ENCODE peak calls at places on chromosomes 12 and 14, in nine cellular contexts. W is H9, L is progenitor cell of endocrine pancreas, Q is HTR-8/SVneo, O is GM04503, M is B cell, X is cardiac fibroblast, F is Daoy, P is LHCN-M2. B is an unnamed sample.

GRCh38 chr12:56029166-56029519 is 8.3 kb downstream of the IKZF4 start:
- DNase-seq in W (no peak), L (no peak), Q (no peak), O (no peak), M (no peak), X (peak; percentile 51), F (no peak), P (peak; percentile 26), B (peak; percentile 70)

GRCh38 chr12:47835831-47836155 is 16.1 kb upstream of the HDAC7 start:
- DNase-seq in W (peak; percentile 25), L (no peak), Q (no peak), O (no peak), M (no peak), X (no peak), F (no peak), P (no peak), B (no peak)

GRCh38 chr14:30849354-30849753 is 25.0 kb upstream of the COCH start:
- DNase-seq in W (no peak), L (no peak), Q (no peak), O (no peak), M (no peak), X (no peak), F (no peak), P (no peak), B (no peak)

GRCh38 chr14:25400607-25401206 is 350.8 kb upstream of the STXBP6 start:
- DNase-seq in W (peak; percentile 42), L (no peak), Q (peak; percentile 8), O (no peak), M (peak; percentile 23), X (peak; percentile 54), F (peak; percentile 20), P (peak; percentile 44), B (no peak)

GRCh38 chr14:30291216-30291615 is 267.7 kb upstream of the G2E3 start:
- DNase-seq in W (no peak), L (no peak), Q (no peak), O (peak; percentile 23), M (no peak), X (peak; percentile 86), F (peak; percentile 63), P (peak; percentile 76), B (peak; percentile 65)

GRCh38 chr14:85483037-85483436 is 46.9 kb upstream of the FLRT2 start:
- DNase-seq in W (no peak), L (no peak), Q (no peak), O (no peak), M (no peak), X (no peak), F (no peak), P (no peak), B (no peak)

GRCh38 chr14:69610859-69611263 is 535 bp upstream of the SUSD6 start:
- DNase-seq in W (no peak), L (no peak), Q (no peak), O (no peak), M (no peak), X (peak; percentile 53), F (peak; percentile 24), P (peak; percentile 33), B (no peak)

GRCh38 chr12:48925218-48925871 is at the start of gene FKBP11:
- DNase-seq in W (peak; percentile 91), L (peak; percentile 24), Q (peak; percentile 79), O (no peak), M (peak; percentile 84), X (peak; percentile 62), F (peak; percentile 73), P (peak; percentile 40), B (no peak)

GRCh38 chr14:21220874-21221477 is 48.3 kb downstream of the HNRNPC start:
- DNase-seq in W (no peak), L (no peak), Q (no peak), O (no peak), M (no peak), X (peak; percentile 66), F (no peak), P (no peak), B (no peak)

GRCh38 chr12:1838223-1838993 is 18.0 kb downstream of the LRTM2 start:
- DNase-seq in W (no peak), L (no peak), Q (no peak), O (no peak), M (no peak), X (no peak), F (no peak), P (no peak), B (no peak)

GRCh38 chr12:26090853-26091510 is 33.9 kb downstream of the BHLHE41 start:
- DNase-seq in W (no peak), L (no peak), Q (no peak), O (no peak), M (no peak), X (peak; percentile 41), F (peak; percentile 27), P (peak; percentile 27), B (no peak)

GRCh38 chr14:63966407-63966806 is 113.6 kb downstream of the SYNE2 start:
- DNase-seq in W (no peak), L (no peak), Q (no peak), O (no peak), M (no peak), X (no peak), F (no peak), P (no peak), B (no peak)

GRCh38 chr14:71647086-71647784 is 285.0 kb upstream of the RGS6 start:
- DNase-seq in W (peak; percentile 38), L (no peak), Q (no peak), O (no peak), M (no peak), X (no peak), F (no peak), P (no peak), B (no peak)

GRCh38 chr14:78152246-78153068 is 17.7 kb upstream of the NRXN3 start:
- DNase-seq in W (no peak), L (no peak), Q (no peak), O (no peak), M (no peak), X (no peak), F (peak; percentile 21), P (no peak), B (peak; percentile 42)

GRCh38 chr14:91295276-91295845 is 50.9 kb upstream of the GPR68 start:
- DNase-seq in W (no peak), L (no peak), Q (no peak), O (no peak), M (no peak), X (no peak), F (no peak), P (no peak), B (no peak)

GRCh38 chr12:103249614-103250013 is 246.2 kb downstream of the C12orf42 start:
- DNase-seq in W (no peak), L (no peak), Q (no peak), O (no peak), M (no peak), X (no peak), F (no peak), P (no peak), B (no peak)

GRCh38 chr12:32211769-32212156 is 105.1 kb downstream of the BICD1 start:
- DNase-seq in W (no peak), L (no peak), Q (no peak), O (no peak), M (no peak), X (no peak), F (no peak), P (no peak), B (no peak)

GRCh38 chr14:36747411-36748184 is 85.9 kb downstream of the PAX9 start:
- DNase-seq in W (no peak), L (no peak), Q (no peak), O (no peak), M (no peak), X (peak; percentile 27), F (no peak), P (peak; percentile 7), B (peak; percentile 9)

GRCh38 chr14:69044965-69045555 is 66.0 kb upstream of the ACTN1 start:
- DNase-seq in W (no peak), L (no peak), Q (no peak), O (no peak), M (no peak), X (peak; percentile 61), F (peak; percentile 44), P (peak; percentile 77), B (peak; percentile 68)

GRCh38 chr12:2853626-2854025 is 3.2 kb downstream of the TEX52 start:
- DNase-seq in W (peak; percentile 96), L (peak; percentile 93), Q (peak; percentile 96), O (peak; percentile 27), M (peak; percentile 47), X (peak; percentile 82), F (peak; percentile 83), P (peak; percentile 58), B (peak; percentile 73)

GRCh38 chr12:56644654-56645053 is 1.1 kb downstream of the ATP5F1B start:
- DNase-seq in W (no peak), L (no peak), Q (no peak), O (no peak), M (no peak), X (peak; percentile 33), F (no peak), P (peak; percentile 25), B (no peak)

GRCh38 chr12:13197526-13198141 is 1.1 kb downstream of the EMP1 start:
- DNase-seq in W (no peak), L (no peak), Q (no peak), O (no peak), M (no peak), X (peak; percentile 68), F (peak; percentile 71), P (peak; percentile 72), B (peak; percentile 69)

GRCh38 chr14:77339407-77339806 is 18.6 kb downstream of the GSTZ1 start:
- DNase-seq in W (no peak), L (no peak), Q (no peak), O (peak; percentile 22), M (no peak), X (peak; percentile 79), F (no peak), P (peak; percentile 38), B (no peak)

GRCh38 chr12:28909291-28909690 is 239.8 kb upstream of the FAR2 start:
- DNase-seq in W (no peak), L (no peak), Q (no peak), O (no peak), M (no peak), X (peak; percentile 77), F (no peak), P (no peak), B (no peak)

GRCh38 chr12:96034631-96035282 is 630 bp downstream of the LTA4H start:
- DNase-seq in W (peak; percentile 43), L (no peak), Q (peak; percentile 29), O (no peak), M (no peak), X (peak; percentile 35), F (peak; percentile 34), P (peak; percentile 18), B (peak; percentile 20)

GRCh38 chr12:108338915-108339657 is at the start of gene CMKLR1:
- DNase-seq in W (peak; percentile 69), L (no peak), Q (no peak), O (no peak), M (no peak), X (no peak), F (no peak), P (peak; percentile 63), B (peak; percentile 45)

B was measured in MG63.